ENCODE peak calls at places on chromosomes 3 and 15, in ten cellular contexts. J, M, K, Z, Y, R, H, F, P and X are unnamed samples.

GRCh38 chr15:41558400-41559238 is at the start of gene TYRO3:
- DNase-seq in J (peak; percentile 83), M (peak; percentile 70), K (peak; percentile 91), Z (no peak), Y (no peak), R (peak; percentile 73), H (peak; percentile 53), F (no peak), P (no peak), X (peak; percentile 78)

GRCh38 chr15:90883526-90883931 is 775 bp upstream of the FES start:
- DNase-seq in J (no peak), M (no peak), K (no peak), Z (no peak), Y (no peak), R (no peak), H (no peak), F (no peak), P (no peak), X (no peak)

GRCh38 chr3:29079358-29079757 is 201.5 kb upstream of the RBMS3 start:
- DNase-seq in J (no peak), M (no peak), K (no peak), Z (no peak), Y (no peak), R (no peak), H (no peak), F (no peak), P (no peak), X (no peak)

GRCh38 chr15:69881760-69882159 is 216.0 kb downstream of the TLE3 start:
- DNase-seq in J (no peak), M (no peak), K (peak; percentile 49), Z (no peak), Y (no peak), R (no peak), H (no peak), F (no peak), P (no peak), X (no peak)

GRCh38 chr3:196967412-196968232 is 1.0 kb downstream of the PIGZ start:
- DNase-seq in J (no peak), M (no peak), K (no peak), Z (no peak), Y (no peak), R (no peak), H (no peak), F (no peak), P (no peak), X (no peak)

GRCh38 chr3:57268416-57268815 is 24.1 kb downstream of the ASB14 start:
- DNase-seq in J (no peak), M (no peak), K (no peak), Z (no peak), Y (no peak), R (no peak), H (peak; percentile 13), F (no peak), P (no peak), X (no peak)

GRCh38 chr3:16338999-16339398 is 74.0 kb downstream of the OXNAD1 start:
- DNase-seq in J (peak; percentile 90), M (no peak), K (peak; percentile 28), Z (peak; percentile 55), Y (peak; percentile 71), R (no peak), H (peak; percentile 97), F (no peak), P (no peak), X (no peak)

GRCh38 chr3:136819784-136820640 is 1.1 kb downstream of the SLC35G2 start:
- DNase-seq in J (peak; percentile 84), M (peak; percentile 71), K (no peak), Z (peak; percentile 20), Y (peak; percentile 75), R (no peak), H (peak; percentile 66), F (peak; percentile 57), P (no peak), X (peak; percentile 60)

GRCh38 chr3:127536818-127537810 is 53.4 kb downstream of the TPRA1 start:
- DNase-seq in J (no peak), M (no peak), K (no peak), Z (no peak), Y (no peak), R (no peak), H (no peak), F (no peak), P (no peak), X (no peak)

GRCh38 chr3:13111874-13112520 is 38.8 kb upstream of the IQSEC1 start:
- DNase-seq in J (no peak), M (peak; percentile 58), K (no peak), Z (no peak), Y (no peak), R (no peak), H (no peak), F (no peak), P (no peak), X (peak; percentile 19)

GRCh38 chr3:105647047-105647446 is 221.8 kb downstream of the CBLB start:
- DNase-seq in J (peak; percentile 86), M (no peak), K (no peak), Z (peak; percentile 12), Y (peak; percentile 64), R (no peak), H (peak; percentile 93), F (peak; percentile 43), P (no peak), X (no peak)